ENCODE peak calls at places on chromosomes 2 and 18, in seven cellular contexts. B, R, N, P, J, L and M are unnamed samples.

GRCh38 chr2:151518802-151519201 is 109.1 kb downstream of the RIF1 start:
- DNase-seq in P (no peak), R (peak), N (no peak), L (peak), B (peak), J (no peak), M (no peak)

GRCh38 chr2:68813596-68813995 is 57.6 kb downstream of the BMP10 start:
- DNase-seq in J (no peak), N (no peak), P (no peak), L (no peak), R (no peak), B (no peak), M (no peak)

GRCh38 chr2:61705625-61706024 is 148.2 kb downstream of the FAM161A start:
- DNase-seq in P (no peak), B (no peak), R (no peak), L (no peak), N (no peak), J (no peak), M (peak)

GRCh38 chr2:234025475-234025874 is 25.0 kb upstream of the SPP2 start:
- DNase-seq in N (no peak), J (no peak), R (no peak), P (no peak), L (no peak), B (no peak), M (peak)

GRCh38 chr2:235595420-235596010 is 101.7 kb downstream of the AGAP1 start:
- DNase-seq in L (peak), J (peak), P (peak), N (peak), B (peak), R (peak), M (peak)

GRCh38 chr2:108813732-108814131 is 27.2 kb downstream of the CCDC138 start:
- DNase-seq in J (no peak), P (no peak), N (no peak), R (peak), B (peak), L (peak), M (no peak)

GRCh38 chr18:78494686-78495085 is 484.9 kb upstream of the SALL3 start:
- DNase-seq in R (no peak), N (no peak), L (no peak), P (no peak), J (no peak), B (no peak), M (no peak)

GRCh38 chr2:229783108-229783721 is 68.9 kb upstream of the DNER start:
- DNase-seq in B (no peak), L (no peak), N (no peak), J (no peak), P (no peak), R (no peak), M (peak)

GRCh38 chr2:229519655-229520054 is 194.7 kb downstream of the DNER start:
- DNase-seq in P (no peak), R (no peak), N (no peak), J (no peak), L (no peak), B (peak), M (peak)

GRCh38 chr18:5895886-5896740 is 791 bp upstream of the TMEM200C start:
- DNase-seq in B (no peak), L (no peak), P (peak), J (no peak), R (no peak), N (peak), M (peak)

GRCh38 chr2:111897924-111898702 is at the start of gene MERTK:
- DNase-seq in L (peak), N (peak), P (peak), J (peak), R (no peak), B (peak), M (peak)

GRCh38 chr2:138102664-138103063 is 138.4 kb downstream of the HNMT start:
- DNase-seq in P (no peak), L (no peak), N (no peak), R (no peak), B (no peak), J (no peak), M (no peak)

GRCh38 chr2:46394649-46395510 is 84.5 kb upstream of the TMEM247 start:
- DNase-seq in N (no peak), B (no peak), J (no peak), R (no peak), L (no peak), P (no peak), M (peak)

GRCh38 chr2:152036611-152037469 is 62.0 kb downstream of the CACNB4 start:
- DNase-seq in L (peak), N (peak), P (peak), J (peak), B (peak), R (peak), M (peak)

GRCh38 chr2:182415771-182416170 is 11.1 kb downstream of the PDE1A start:
- DNase-seq in B (no peak), P (no peak), N (no peak), R (no peak), L (no peak), J (no peak), M (no peak)

GRCh38 chr2:45578056-45578843 is 32.8 kb downstream of the SRBD1 start:
- DNase-seq in N (no peak), B (peak), R (peak), P (no peak), L (peak), J (peak), M (peak)

GRCh38 chr2:239318790-239319189 is 82.0 kb downstream of the HDAC4 start:
- DNase-seq in P (peak), L (peak), N (no peak), R (no peak), J (no peak), B (no peak), M (no peak)

GRCh38 chr2:69694894-69695849 is 46.8 kb upstream of the ANXA4 start:
- DNase-seq in R (peak), L (peak), J (no peak), P (no peak), B (peak), N (no peak), M (no peak)

GRCh38 chr18:56565596-56566355 is 72.6 kb downstream of the TXNL1 start:
- DNase-seq in R (peak), J (no peak), B (peak), P (no peak), N (no peak), L (peak), M (no peak)

GRCh38 chr2:42918671-42919335 is 126.4 kb upstream of the HAAO start:
- DNase-seq in L (no peak), P (peak), N (no peak), J (no peak), R (no peak), B (no peak), M (no peak)

GRCh38 chr2:158172719-158173118 is 71.0 kb downstream of the UPP2 start:
- DNase-seq in P (no peak), R (no peak), L (no peak), N (no peak), J (no peak), B (no peak), M (no peak)

GRCh38 chr2:43219383-43220228 is 6.8 kb downstream of the ZFP36L2 start:
- DNase-seq in P (peak), N (peak), R (peak), B (peak), J (peak), L (peak), M (peak)

GRCh38 chr18:63319383-63320040 is at the start of gene BCL2:
- DNase-seq in L (peak), J (no peak), N (no peak), R (no peak), P (peak), B (peak), M (no peak)

GRCh38 chr18:63320041-63320689 is 596 bp upstream of the BCL2 start:
- DNase-seq in B (peak), N (peak), J (peak), L (peak), P (peak), R (peak), M (peak)

GRCh38 chr18:63322246-63322645 is 2.7 kb upstream of the BCL2 start:
- DNase-seq in R (no peak), J (no peak), L (no peak), P (no peak), N (no peak), B (no peak), M (no peak)

GRCh38 chr18:63321291-63321690 is 1.7 kb upstream of the BCL2 start:
- DNase-seq in J (no peak), N (no peak), R (no peak), B (no peak), P (no peak), L (no peak), M (no peak)

GRCh38 chr18:63320690-63321265 is 1.2 kb upstream of the BCL2 start:
- DNase-seq in L (no peak), P (peak), N (peak), R (peak), J (peak), B (peak), M (peak)
- TF ChIP-seq CTCF in L (no peak), P (no peak), N (no peak), R (no peak), J (no peak), B (no peak), M (no peak)

GRCh38 chr2:47494267-47495130 is 91.5 kb downstream of the MSH2 start:
- DNase-seq in J (no peak), B (no peak), P (peak), R (no peak), N (no peak), L (no peak), M (no peak)
- H3K4me3 ChIP-seq in J (no peak), B (no peak), P (no peak), R (no peak), N (no peak), L (no peak), M (no peak)

DNA sequence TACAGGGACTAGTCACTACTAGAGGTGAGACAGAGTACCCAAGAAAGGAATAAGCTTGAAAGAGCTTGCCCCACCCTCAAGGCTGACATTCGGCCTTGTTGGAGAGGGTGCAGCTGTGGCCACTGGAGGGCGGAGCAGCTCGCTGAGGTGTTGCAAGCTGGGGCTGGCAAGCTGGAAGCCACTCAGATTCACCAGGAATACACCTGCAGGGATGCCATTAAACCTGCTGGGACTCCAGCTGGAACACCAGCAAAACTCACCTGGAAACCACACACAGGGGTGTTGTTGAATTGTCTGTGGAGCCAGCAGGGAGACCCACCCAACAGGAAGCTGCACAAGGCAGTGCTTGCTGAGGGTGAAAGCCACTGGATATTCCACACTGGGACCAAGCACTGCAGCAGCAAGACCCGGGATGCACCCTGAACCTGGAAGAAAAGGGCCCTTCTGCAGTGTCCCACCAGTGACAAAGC is 26.1 kb downstream of the KCTD18 start:
- DNase-seq in P (no peak), L (peak), B (peak), R (peak), J (no peak), N (no peak), M (peak)
- TF ChIP-seq CTCF in P (no peak), L (peak), B (peak), R (peak), J (no peak), N (no peak), M (peak)

DNA sequence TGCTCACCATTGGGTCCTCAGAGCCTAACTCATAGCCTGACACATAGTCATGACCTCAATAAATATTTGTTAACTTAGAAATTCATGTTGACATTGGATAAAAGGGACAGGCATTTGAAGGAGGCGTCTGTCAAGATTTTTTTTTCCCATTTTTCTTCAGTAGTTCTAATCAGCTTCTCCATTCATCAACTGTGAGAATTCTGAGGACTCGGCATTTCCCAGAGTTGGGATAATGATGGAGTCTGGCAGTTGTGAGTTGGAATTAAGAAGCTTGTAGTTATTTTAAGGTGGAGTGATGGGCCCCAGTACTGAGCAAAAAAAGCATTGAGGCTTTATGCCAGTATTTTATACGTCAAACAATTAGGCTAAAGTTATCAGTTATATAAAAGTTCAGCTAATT is 4.6 kb downstream of the SPATS2L start:
- DNase-seq in R (peak), B (no peak), J (no peak), P (no peak), L (no peak), N (no peak), M (no peak)
- H3K4me3 ChIP-seq in R (no peak), B (no peak), J (no peak), P (no peak), L (no peak), N (no peak), M (no peak)

DNA sequence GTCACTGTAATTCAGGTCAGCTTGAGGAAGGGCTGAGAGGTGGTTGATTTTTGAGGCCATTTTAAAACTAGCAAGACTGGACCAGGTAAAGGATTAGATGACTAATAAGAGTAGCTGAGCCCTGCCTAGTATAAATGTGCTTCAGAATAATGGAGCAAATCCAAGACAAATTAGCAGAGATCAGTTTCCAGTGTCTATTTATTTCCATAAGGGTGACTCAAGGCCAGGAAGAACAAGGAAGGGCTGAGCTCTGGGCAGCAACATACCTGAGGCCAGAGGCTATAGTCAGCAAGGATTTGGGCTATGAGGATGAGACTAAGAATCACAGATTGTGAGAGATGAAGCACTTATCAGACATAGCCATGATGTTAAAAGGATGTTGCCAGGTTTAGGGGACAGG is 339.0 kb upstream of the LRRTM1 start:
- DNase-seq in P (no peak), J (no peak), L (no peak), N (no peak), R (peak), B (peak), M (no peak)
- TF ChIP-seq CTCF in P (no peak), J (no peak), L (no peak), N (no peak), R (no peak), B (no peak), M (no peak)

DNA sequence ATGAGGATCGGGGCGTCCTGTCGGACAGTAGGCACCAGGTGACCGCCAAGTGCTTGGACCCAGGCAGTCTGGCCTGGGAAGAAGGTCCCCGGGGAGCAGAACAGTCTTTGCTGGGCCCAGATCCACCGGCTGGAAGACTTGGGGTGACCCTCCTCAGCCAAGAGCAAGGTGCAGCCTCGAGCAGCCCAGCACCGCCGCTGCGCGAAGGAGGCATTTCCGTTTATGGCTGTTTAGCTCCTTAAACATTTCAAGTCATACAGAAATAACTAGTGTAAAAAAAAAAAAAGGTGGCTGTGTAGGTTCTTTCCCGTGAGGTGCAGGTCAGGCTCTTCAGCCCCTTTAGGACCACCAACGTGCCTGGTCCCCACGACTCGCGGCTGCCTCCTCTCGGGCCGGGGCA is 370.2 kb downstream of the CMPK2 start:
- DNase-seq in N (no peak), R (no peak), B (no peak), J (no peak), L (no peak), P (no peak), M (no peak)
- H3K4me3 ChIP-seq in N (no peak), R (no peak), B (no peak), J (no peak), L (no peak), P (no peak), M (no peak)

GRCh38 chr2:172094319-172095145 is 8.2 kb downstream of the DLX2 start:
- DNase-seq in B (no peak), N (no peak), L (no peak), R (no peak), P (no peak), J (no peak), M (no peak)

GRCh38 chr2:172097557-172098131 is 5.1 kb downstream of the DLX2 start:
- DNase-seq in P (no peak), J (no peak), L (no peak), N (no peak), B (peak), R (no peak), M (no peak)

GRCh38 chr2:172095146-172095904 is 7.4 kb downstream of the DLX2 start:
- DNase-seq in B (peak), N (peak), L (peak), R (peak), J (peak), P (no peak), M (peak)

GRCh38 chr2:172096661-172097547 is 5.8 kb downstream of the DLX2 start:
- DNase-seq in L (peak), P (no peak), J (no peak), R (peak), N (no peak), B (peak), M (no peak)

GRCh38 chr2:172095905-172096660 is 6.6 kb downstream of the DLX2 start:
- DNase-seq in B (no peak), J (no peak), L (no peak), N (no peak), P (no peak), R (no peak), M (no peak)
- TF ChIP-seq CTCF in B (no peak), J (no peak), L (peak), N (no peak), P (no peak), R (peak), M (peak)

DNA sequence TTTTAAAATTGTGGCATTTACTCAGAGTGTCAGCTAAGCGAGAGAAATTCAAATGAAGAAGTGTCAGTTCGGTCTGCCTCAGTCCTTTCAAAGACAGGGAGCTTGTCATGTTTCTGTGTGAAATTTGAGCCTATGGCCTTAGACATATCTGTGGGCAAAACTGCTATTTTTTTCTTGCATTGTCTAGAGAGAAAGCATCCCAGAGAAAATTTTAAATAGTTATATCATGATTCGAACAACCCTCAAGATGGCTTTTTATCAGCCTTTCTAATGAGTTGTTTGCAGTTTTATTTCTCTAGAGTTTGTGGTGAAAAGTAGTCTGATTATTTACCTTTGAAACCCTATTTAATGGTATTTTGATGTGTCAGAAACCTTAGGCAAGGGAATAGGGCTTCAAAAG is 50.2 kb upstream of the KCNE4 start:
- DNase-seq in L (no peak), R (no peak), B (no peak), N (no peak), P (no peak), J (no peak), M (no peak)
- H3K4me3 ChIP-seq in L (no peak), R (no peak), B (no peak), N (no peak), P (no peak), J (no peak), M (no peak)